ENCODE peak calls at places on chromosome 3, in ten cellular contexts. Z is GM23338, X is cardiac fibroblast, O is Caco-2, E is AG10803, V is GM20000, Y is endothelial cell of umbilical vein, T is A549, G is tibial artery, H is OCI-LY7. J is an unnamed sample.
A peak's percentile ranks its signal among the peaks of the same experiment; 100 is the strongest.

GRCh38 chr3:171269557-171269956 is 190.6 kb downstream of the TNIK start:
- DNase-seq in H (no peak), Y (no peak), V (no peak), G (no peak), T (no peak), Z (no peak), O (no peak), X (no peak), E (peak; percentile 5), J (no peak)

GRCh38 chr3:9834520-9835380 is 9.1 kb downstream of the RPUSD3 start:
- DNase-seq in Y (no peak), Z (no peak), G (no peak), O (no peak), X (no peak), V (no peak), H (no peak), T (no peak), E (no peak), J (no peak)

GRCh38 chr3:50572158-50572557 is 2.8 kb downstream of the HEMK1 start:
- DNase-seq in Y (peak; percentile 69), X (peak; percentile 75), T (peak; percentile 71), G (peak; percentile 80), E (peak; percentile 67), V (peak; percentile 72), Z (peak; percentile 81), O (peak; percentile 76), H (peak; percentile 65), J (no peak)

GRCh38 chr3:182618981-182619591 is 174.2 kb upstream of the ATP11B start:
- DNase-seq in V (no peak), O (no peak), T (no peak), Y (no peak), H (no peak), E (peak; percentile 1), X (peak; percentile 5), Z (no peak), G (no peak), J (no peak)

GRCh38 chr3:66762888-66763287 is 235.2 kb upstream of the KBTBD8 start:
- DNase-seq in V (no peak), T (no peak), O (no peak), Y (no peak), Z (no peak), H (no peak), E (no peak), G (no peak), X (no peak), J (no peak)

GRCh38 chr3:62625278-62625677 is 249.9 kb downstream of the CADPS start:
- DNase-seq in O (no peak), G (no peak), X (no peak), E (no peak), Z (no peak), Y (no peak), T (no peak), H (no peak), V (no peak), J (no peak)

GRCh38 chr3:32313723-32314473 is 75.4 kb downstream of the CMTM8 start:
- DNase-seq in X (peak; percentile 60), H (no peak), V (no peak), O (no peak), E (no peak), Z (no peak), T (no peak), G (no peak), Y (peak; percentile 52), J (no peak)

GRCh38 chr3:14042680-14043079 is 82.0 kb downstream of the CHCHD4 start:
- DNase-seq in Z (no peak), V (no peak), G (no peak), X (peak; percentile 29), T (no peak), H (no peak), Y (no peak), O (no peak), E (peak; percentile 66), J (no peak)

GRCh38 chr3:37712918-37713819 is 148.5 kb upstream of the CTDSPL start:
- DNase-seq in E (peak; percentile 33), Z (no peak), H (no peak), X (peak; percentile 50), T (no peak), V (no peak), G (peak; percentile 74), Y (peak; percentile 79), O (peak; percentile 30), J (peak; percentile 9)

GRCh38 chr3:36482880-36483279 is 102.6 kb downstream of the STAC start:
- DNase-seq in Z (no peak), G (no peak), Y (no peak), X (no peak), E (no peak), V (no peak), H (no peak), T (no peak), O (no peak), J (no peak)

GRCh38 chr3:71211083-71211482 is 372.4 kb downstream of the FOXP1 start:
- DNase-seq in O (no peak), H (no peak), Z (no peak), X (peak; percentile 15), G (peak; percentile 78), E (no peak), T (no peak), V (no peak), Y (no peak), J (no peak)

GRCh38 chr3:71206821-71207220 is 376.7 kb downstream of the FOXP1 start:
- DNase-seq in T (no peak), Z (no peak), E (no peak), X (no peak), H (no peak), O (no peak), G (no peak), V (no peak), Y (no peak), J (no peak)

GRCh38 chr3:71208273-71209095 is 375.0 kb downstream of the FOXP1 start:
- DNase-seq in X (peak; percentile 42), Y (no peak), H (no peak), O (peak; percentile 84), V (no peak), T (peak; percentile 33), Z (no peak), E (no peak), G (no peak), J (no peak)

GRCh38 chr3:71207632-71208031 is 375.9 kb downstream of the FOXP1 start:
- DNase-seq in V (no peak), O (peak; percentile 67), Y (no peak), E (no peak), Z (no peak), T (no peak), G (no peak), H (no peak), X (no peak), J (no peak)

GRCh38 chr3:71210257-71211002 is 373.1 kb downstream of the FOXP1 start:
- DNase-seq in T (peak; percentile 25), H (no peak), Y (no peak), V (no peak), G (peak; percentile 84), O (peak; percentile 56), E (peak; percentile 63), X (peak; percentile 90), Z (no peak), J (peak; percentile 45)
- TF ChIP-seq CTCF in T (no peak), H (no peak), Y (no peak), V (no peak), G (peak; percentile 30), O (peak; percentile 15), E (peak; percentile 43), X (peak; percentile 48), Z (no peak), J (peak; percentile 21)

GRCh38 chr3:189053327-189053726 is 118.4 kb upstream of the TPRG1 start:
- DNase-seq in O (no peak), Y (no peak), Z (no peak), H (no peak), X (no peak), G (no peak), E (no peak), T (no peak), V (no peak), J (no peak)

GRCh38 chr3:189049458-189050231 is 122.1 kb upstream of the TPRG1 start:
- DNase-seq in V (no peak), E (no peak), Z (peak; percentile 32), O (peak; percentile 1), X (peak; percentile 3), T (no peak), G (no peak), Y (no peak), H (peak; percentile 4), J (no peak)
- TF ChIP-seq CTCF in V (no peak), E (no peak), Z (peak; percentile 67), O (no peak), X (peak; percentile 19), T (no peak), G (no peak), Y (no peak), H (peak; percentile 63), J (peak; percentile 38)

GRCh38 chr3:39460677-39461076 is 6.8 kb upstream of the MOBP start:
- DNase-seq in O (no peak), T (no peak), Y (no peak), V (no peak), G (no peak), Z (no peak), E (no peak), H (no peak), X (no peak), J (no peak)

GRCh38 chr3:39467394-39468107 is at the start of gene MOBP:
- DNase-seq in T (no peak), O (no peak), H (no peak), Z (peak; percentile 30), G (no peak), E (no peak), Y (no peak), V (no peak), X (no peak), J (no peak)

GRCh38 chr3:39466988-39467387 is 492 bp upstream of the MOBP start:
- DNase-seq in Z (no peak), Y (no peak), H (no peak), X (no peak), O (no peak), G (no peak), E (no peak), V (no peak), T (no peak), J (no peak)

GRCh38 chr3:39468108-39468436 is 592 bp downstream of the MOBP start:
- DNase-seq in T (no peak), Z (peak; percentile 32), X (no peak), G (no peak), V (no peak), H (no peak), Y (no peak), O (no peak), E (no peak), J (no peak)

DNA sequence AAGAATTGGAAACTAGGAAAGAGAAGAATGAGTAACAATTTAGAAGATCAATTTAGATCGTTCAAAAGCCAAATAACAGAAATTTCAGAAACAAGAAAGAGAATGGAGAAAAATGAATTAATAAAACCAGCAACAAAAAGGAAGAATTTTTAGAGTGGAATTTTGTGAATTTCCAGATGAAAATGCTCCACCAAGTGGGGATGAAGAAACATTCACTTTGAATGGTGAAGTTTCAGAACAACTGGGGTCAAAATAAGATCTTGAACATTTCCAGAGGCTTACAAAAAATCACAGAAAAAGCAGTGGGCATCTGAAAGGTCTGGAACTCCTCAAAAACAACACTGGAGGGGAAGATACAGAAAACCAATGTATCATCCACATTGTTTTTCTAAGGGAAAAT is 4.2 kb upstream of the MOBP start:
- DNase-seq in Z (no peak), V (no peak), X (no peak), H (no peak), O (no peak), Y (no peak), G (no peak), T (no peak), E (no peak), J (no peak)
- TF ChIP-seq CTCF in Z (no peak), V (no peak), X (no peak), H (no peak), O (no peak), Y (no peak), G (no peak), T (no peak), E (no peak), J (peak; percentile 19)

GRCh38 chr3:64166584-64167155 is 58.6 kb downstream of the PRICKLE2 start:
- DNase-seq in E (peak; percentile 49), X (no peak), V (no peak), G (no peak), Z (peak; percentile 92), O (no peak), T (no peak), Y (no peak), H (no peak), J (no peak)
- TF ChIP-seq CTCF in E (peak; percentile 20), X (peak; percentile 36), V (no peak), G (peak; percentile 30), Z (peak; percentile 81), O (no peak), T (peak; percentile 12), Y (peak; percentile 3), H (no peak), J (peak; percentile 36)

J was measured in epithelial cell of proximal tubule.